ENCODE peak calls at places on chromosome X, in six cellular contexts. Q, T, E, V, J and S are unnamed samples.

GRCh38 chrX:72095370-72095769 is 36.3 kb downstream of the RTL5 start:
- DNase-seq in Q (no peak), T (no peak), E (no peak), V (no peak), J (no peak), S (no peak)

GRCh38 chrX:53262918-53263394 is 18.4 kb downstream of the IQSEC2 start:
- DNase-seq in Q (no peak), T (peak), E (no peak), V (peak), J (no peak), S (no peak)

GRCh38 chrX:102129473-102129872 is 4.0 kb downstream of the TCEAL2 start:
- DNase-seq in Q (no peak), T (peak), E (no peak), V (no peak), J (no peak), S (no peak)

GRCh38 chrX:44913656-44914531 is 40.9 kb downstream of the KDM6A start:
- DNase-seq in Q (no peak), T (no peak), E (no peak), V (no peak), J (no peak), S (no peak)

GRCh38 chrX:53656845-53657244 is 29.7 kb downstream of the HUWE1 start:
- DNase-seq in Q (no peak), T (no peak), E (no peak), V (no peak), J (no peak), S (no peak)

GRCh38 chrX:24355095-24355494 is 5.3 kb upstream of the SUPT20HL1 start:
- DNase-seq in Q (no peak), T (peak), E (no peak), V (no peak), J (no peak), S (no peak)

GRCh38 chrX:104113237-104113965 is 1.1 kb downstream of the ZCCHC18 start:
- DNase-seq in Q (peak), T (peak), E (peak), V (peak), J (peak), S (peak)

GRCh38 chrX:151370906-151371305 is 26.1 kb upstream of the VMA21 start:
- DNase-seq in Q (peak), T (no peak), E (peak), V (no peak), J (peak), S (no peak)

GRCh38 chrX:103531002-103531401 is 11.7 kb upstream of the RAB40A start:
- DNase-seq in Q (no peak), T (peak), E (no peak), V (no peak), J (no peak), S (no peak)

GRCh38 chrX:18426004-18426320 is 554 bp downstream of the CDKL5 start:
- DNase-seq in Q (no peak), T (no peak), E (no peak), V (no peak), J (no peak), S (no peak)

GRCh38 chrX:38657562-38657961 is 96.2 kb downstream of the TSPAN7 start:
- DNase-seq in Q (no peak), T (no peak), E (no peak), V (no peak), J (no peak), S (no peak)

GRCh38 chrX:101108293-101108692 is 10.3 kb downstream of the CENPI start:
- DNase-seq in Q (no peak), T (peak), E (no peak), V (peak), J (no peak), S (no peak)

GRCh38 chrX:46251755-46252154 is 293.5 kb downstream of the ZNF674 start:
- DNase-seq in Q (no peak), T (peak), E (no peak), V (peak), J (no peak), S (no peak)

GRCh38 chrX:23673108-23673507 is 5.8 kb downstream of the PRDX4 start:
- DNase-seq in Q (no peak), T (no peak), E (no peak), V (no peak), J (no peak), S (no peak)

GRCh38 chrX:132118361-132118760 is 9.5 kb downstream of the FRMD7 start:
- DNase-seq in Q (peak), T (no peak), E (peak), V (no peak), J (peak), S (no peak)

GRCh38 chrX:104324871-104325585 is 70.3 kb upstream of the ESX1 start:
- DNase-seq in Q (no peak), T (peak), E (no peak), V (peak), J (no peak), S (no peak)

GRCh38 chrX:68685722-68686683 is 38.5 kb downstream of the STARD8 start:
- DNase-seq in Q (peak), T (peak), E (peak), V (peak), J (peak), S (no peak)

GRCh38 chrX:135509885-135510284 is 10.6 kb upstream of the INTS6L start:
- DNase-seq in Q (no peak), T (no peak), E (no peak), V (no peak), J (no peak), S (no peak)

GRCh38 chrX:48897157-48897620 is 379 bp downstream of the TIMM17B start:
- DNase-seq in Q (peak), T (peak), E (peak), V (peak), J (peak), S (peak)

GRCh38 chrX:37824491-37825224 is 22.7 kb downstream of the DYNLT3 start:
- DNase-seq in Q (no peak), T (no peak), E (no peak), V (peak), J (no peak), S (no peak)

DNA sequence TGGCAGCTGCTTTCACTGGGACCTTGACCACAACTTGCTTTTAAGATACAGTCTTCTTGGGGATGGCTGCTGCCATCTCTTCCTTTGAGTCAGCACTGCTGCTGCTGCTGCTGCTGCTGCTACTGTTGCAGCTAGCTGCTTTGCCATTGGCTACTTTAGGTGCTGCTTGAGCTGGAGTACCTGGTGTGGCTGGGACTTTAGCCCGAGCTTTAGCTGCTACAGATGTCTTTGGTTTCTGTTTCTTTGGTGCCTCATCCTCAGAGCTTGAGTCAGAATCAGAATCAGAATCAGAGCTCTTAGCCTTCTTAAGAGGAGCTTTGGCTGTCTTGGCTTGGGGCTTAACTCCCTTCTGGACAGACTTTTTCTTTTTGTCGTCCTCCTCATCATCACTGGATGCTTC is 52.2 kb downstream of the FAM9B start:
- DNase-seq in Q (no peak), T (peak), E (no peak), V (no peak), J (no peak), S (no peak)
- H2BK15ac ChIP-seq in Q (no peak), T (no peak), E (no peak), V (no peak), J (no peak), S (no peak)

DNA sequence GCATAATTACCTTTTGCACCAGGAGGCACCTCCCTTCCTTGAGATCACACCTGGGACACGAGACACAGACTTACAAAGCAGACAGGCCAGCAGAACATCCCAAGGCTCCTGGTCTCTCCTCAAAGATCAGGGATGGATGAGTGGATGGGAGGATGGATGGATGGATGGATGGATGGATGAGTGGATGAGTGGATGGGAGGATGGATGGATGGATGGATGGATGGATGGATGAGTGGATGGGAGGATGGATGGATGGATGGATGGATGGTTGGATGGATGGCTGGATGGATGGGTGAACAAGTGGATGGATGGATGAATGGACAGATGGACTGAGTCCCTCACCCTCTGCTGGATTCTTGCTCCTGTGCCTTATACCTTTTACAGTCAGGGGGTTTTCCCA is 364.0 kb downstream of the BCOR start:
- DNase-seq in Q (no peak), T (no peak), E (no peak), V (no peak), J (no peak), S (no peak)
- H2BK15ac ChIP-seq in Q (no peak), T (no peak), E (no peak), V (no peak), J (no peak), S (no peak)

GRCh38 chrX:116667346-116667745 is 204.6 kb upstream of the CT83 start:
- DNase-seq in Q (peak), T (no peak), E (no peak), V (no peak), J (no peak), S (no peak)
- H2BK15ac ChIP-seq in Q (no peak), T (no peak), E (no peak), V (no peak), J (no peak), S (no peak)

DNA sequence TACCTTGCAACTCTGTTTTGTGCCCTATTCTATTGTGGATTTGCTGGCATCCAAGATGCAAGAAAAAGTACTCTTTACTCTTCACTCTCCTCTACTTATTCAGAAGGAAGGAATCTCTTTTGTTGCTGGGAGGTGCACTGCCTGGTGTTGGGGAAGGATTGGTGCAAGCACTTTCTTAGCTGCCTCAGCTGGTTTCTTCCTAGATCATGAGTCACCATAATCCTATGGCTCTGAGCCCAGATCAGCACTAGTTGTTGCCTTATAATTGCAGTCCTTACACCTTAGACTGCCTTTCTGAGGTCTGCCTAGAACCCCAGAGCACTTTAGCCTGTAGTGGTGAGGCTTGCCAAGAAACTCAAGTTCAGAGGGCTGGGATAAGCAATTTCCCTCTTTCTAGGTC is 37.0 kb upstream of the CT83 start:
- DNase-seq in Q (no peak), T (no peak), E (no peak), V (no peak), J (no peak), S (no peak)
- H2BK15ac ChIP-seq in Q (no peak), T (no peak), E (no peak), V (no peak), J (no peak), S (no peak)

GRCh38 chrX:42770566-42770965 is 7.4 kb downstream of the PPP1R2C start:
- DNase-seq in Q (peak), T (no peak), E (no peak), V (no peak), J (no peak), S (no peak)

GRCh38 chrX:42772874-42773273 is 5.1 kb downstream of the PPP1R2C start:
- DNase-seq in Q (no peak), T (no peak), E (no peak), V (no peak), J (no peak), S (no peak)

GRCh38 chrX:42771836-42772335 is 6.1 kb downstream of the PPP1R2C start:
- DNase-seq in Q (no peak), T (no peak), E (no peak), V (no peak), J (no peak), S (no peak)

GRCh38 chrX:42778096-42778495 is at the start of gene PPP1R2C:
- DNase-seq in Q (no peak), T (no peak), E (no peak), V (no peak), J (no peak), S (no peak)

DNA sequence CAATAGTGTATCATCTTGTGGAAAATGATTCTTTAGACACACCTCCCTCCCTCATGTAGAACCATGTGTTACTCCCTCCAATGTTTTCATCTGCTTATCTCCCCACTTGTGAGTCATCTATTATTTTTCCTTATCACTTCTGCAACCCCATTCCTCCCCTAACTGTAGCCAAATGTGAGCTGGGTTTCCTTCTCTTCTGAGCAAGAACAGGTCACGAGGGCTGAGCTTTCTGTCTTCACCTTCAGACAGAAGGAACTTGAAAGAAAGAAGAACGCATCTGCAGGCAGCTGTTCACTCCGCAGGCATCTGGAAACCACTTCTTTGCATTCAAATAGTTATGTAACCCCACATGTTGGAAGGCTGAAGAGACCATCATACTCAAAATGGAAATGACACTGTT is 1.8 kb downstream of the PPP1R2C start:
- DNase-seq in Q (peak), T (no peak), E (no peak), V (no peak), J (no peak), S (no peak)
- H2BK15ac ChIP-seq in Q (no peak), T (no peak), E (no peak), V (no peak), J (no peak), S (no peak)

DNA sequence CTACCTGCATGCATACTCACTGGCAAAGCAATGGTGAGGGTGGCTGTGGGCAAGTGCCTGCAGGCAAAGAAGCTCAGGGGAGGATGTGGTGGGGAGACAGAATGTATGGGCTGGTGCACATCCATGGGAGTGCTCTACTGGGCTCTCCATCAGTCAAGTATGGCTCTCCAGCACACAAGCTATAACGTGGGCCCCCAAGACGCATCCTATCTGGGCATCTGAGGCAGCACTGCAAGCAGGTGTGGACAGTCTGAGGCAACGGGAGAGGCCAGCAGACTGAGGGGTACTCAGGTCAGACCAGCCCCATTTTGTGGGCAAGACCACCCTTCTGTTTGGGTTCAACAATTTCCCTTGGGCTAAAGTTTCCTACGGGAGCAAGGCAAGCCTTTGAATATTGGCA is 1227.8 kb downstream of the FAM133A start:
- DNase-seq in Q (no peak), T (no peak), E (no peak), V (no peak), J (no peak), S (no peak)
- H2BK15ac ChIP-seq in Q (no peak), T (no peak), E (no peak), V (no peak), J (no peak), S (no peak)